ENCODE peak calls at places on chromosome 22, in seven cellular contexts. One of them, this sample, is unnamed.

GRCh38 chr22:18947905-18948304 is 11.8 kb upstream of the PRODH start:
- DNase-seq in progenitor cell of endocrine pancreas: no peak
- DNase-seq in Calu3: no peak
- DNase-seq in cardiac fibroblast: no peak
- DNase-seq in pancreas: no peak
- DNase-seq in GM20000: no peak
- DNase-seq in upper lobe of left lung: peak; percentile 72
- DNase-seq in this sample: no peak

GRCh38 chr22:47333625-47334024 is 571.2 kb downstream of the TBC1D22A start:
- DNase-seq in upper lobe of left lung: no peak
- DNase-seq in cardiac fibroblast: peak; percentile 90
- DNase-seq in Calu3: peak; percentile 84
- DNase-seq in progenitor cell of endocrine pancreas: no peak
- DNase-seq in pancreas: no peak
- DNase-seq in GM20000: no peak
- DNase-seq in this sample: no peak

GRCh38 chr22:50684986-50685385 is 12.4 kb downstream of the SHANK3 start:
- DNase-seq in pancreas: peak; percentile 7
- DNase-seq in GM20000: peak; percentile 11
- DNase-seq in cardiac fibroblast: no peak
- DNase-seq in Calu3: no peak
- DNase-seq in progenitor cell of endocrine pancreas: peak; percentile 8
- DNase-seq in upper lobe of left lung: no peak
- DNase-seq in this sample: no peak

GRCh38 chr22:49281467-49282340 is 546.0 kb downstream of the BRD1 start:
- DNase-seq in GM20000: no peak
- DNase-seq in upper lobe of left lung: no peak
- DNase-seq in progenitor cell of endocrine pancreas: no peak
- DNase-seq in cardiac fibroblast: no peak
- DNase-seq in Calu3: no peak
- DNase-seq in pancreas: no peak
- DNase-seq in this sample: no peak

GRCh38 chr22:38869663-38870062 is 2.4 kb downstream of the CBX6 start:
- DNase-seq in Calu3: no peak
- DNase-seq in cardiac fibroblast: no peak
- DNase-seq in upper lobe of left lung: no peak
- DNase-seq in pancreas: no peak
- DNase-seq in progenitor cell of endocrine pancreas: no peak
- DNase-seq in GM20000: no peak
- DNase-seq in this sample: no peak

GRCh38 chr22:27919943-27920755 is 1.1 kb upstream of the PITPNB start:
- DNase-seq in progenitor cell of endocrine pancreas: no peak
- DNase-seq in upper lobe of left lung: no peak
- DNase-seq in Calu3: no peak
- DNase-seq in pancreas: no peak
- DNase-seq in GM20000: peak; percentile 12
- DNase-seq in cardiac fibroblast: peak; percentile 81
- DNase-seq in this sample: no peak

GRCh38 chr22:38870312-38870741 is 1.7 kb downstream of the CBX6 start:
- DNase-seq in Calu3: peak; percentile 90
- DNase-seq in pancreas: peak; percentile 88
- DNase-seq in cardiac fibroblast: peak; percentile 86
- DNase-seq in upper lobe of left lung: no peak
- DNase-seq in progenitor cell of endocrine pancreas: peak; percentile 80
- DNase-seq in GM20000: peak; percentile 89
- DNase-seq in this sample: peak; percentile 76

GRCh38 chr22:24938741-24939341 is 7.7 kb downstream of the LHFPL7 start:
- DNase-seq in cardiac fibroblast: peak; percentile 54
- DNase-seq in upper lobe of left lung: no peak
- DNase-seq in pancreas: peak; percentile 50
- DNase-seq in GM20000: peak; percentile 69
- DNase-seq in Calu3: peak; percentile 57
- DNase-seq in progenitor cell of endocrine pancreas: no peak
- DNase-seq in this sample: no peak

GRCh38 chr22:41589260-41589600 is 410 bp downstream of the PMM1 start:
- DNase-seq in progenitor cell of endocrine pancreas: no peak
- DNase-seq in upper lobe of left lung: no peak
- DNase-seq in cardiac fibroblast: peak; percentile 41
- DNase-seq in GM20000: no peak
- DNase-seq in pancreas: no peak
- DNase-seq in Calu3: peak; percentile 12
- DNase-seq in this sample: no peak

GRCh38 chr22:24325105-24325757 is 54.6 kb downstream of the SPECC1L start:
- DNase-seq in pancreas: no peak
- DNase-seq in upper lobe of left lung: no peak
- DNase-seq in cardiac fibroblast: peak; percentile 93
- DNase-seq in progenitor cell of endocrine pancreas: no peak
- DNase-seq in GM20000: peak; percentile 84
- DNase-seq in Calu3: peak; percentile 24
- DNase-seq in this sample: no peak

DNA sequence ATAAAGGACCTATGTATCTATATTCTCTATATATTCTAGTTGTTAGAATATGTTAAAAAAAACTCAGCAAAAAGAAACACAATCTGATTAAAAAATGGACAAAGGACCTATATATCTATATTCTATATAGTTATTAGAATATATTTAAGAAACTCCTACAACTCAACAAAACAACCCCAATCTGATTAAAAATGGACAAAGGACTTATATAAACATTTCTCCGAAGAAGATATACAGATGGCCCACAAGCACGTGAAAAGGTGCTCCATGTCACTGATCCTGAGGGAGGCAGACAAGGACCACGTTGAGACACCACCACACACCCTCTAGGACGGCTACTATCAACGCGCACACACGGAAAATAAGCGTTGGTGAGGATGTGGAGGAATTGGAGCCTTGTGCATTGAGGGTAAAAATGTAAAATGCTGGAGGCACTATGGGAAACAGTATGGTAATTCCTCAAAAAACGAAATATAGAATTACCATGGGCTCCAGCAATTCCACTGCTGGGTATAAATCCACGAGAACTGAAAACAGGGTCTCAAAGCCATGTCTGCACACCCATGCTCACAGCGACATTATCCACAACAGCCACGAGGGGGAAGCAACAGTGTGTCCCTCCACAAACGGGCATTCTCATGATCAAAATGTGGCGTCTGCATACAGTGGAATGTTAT is 22.7 kb downstream of the YPEL1 start:
- DNase-seq in pancreas: peak; percentile 73
- DNase-seq in cardiac fibroblast: peak; percentile 83
- DNase-seq in GM20000: peak; percentile 82
- DNase-seq in upper lobe of left lung: no peak
- DNase-seq in Calu3: peak; percentile 69
- DNase-seq in progenitor cell of endocrine pancreas: no peak
- DNase-seq in this sample: no peak
- TF ChIP-seq CTCF in pancreas: peak; percentile 62
- TF ChIP-seq CTCF in cardiac fibroblast: peak; percentile 83
- TF ChIP-seq CTCF in GM20000: peak; percentile 62
- TF ChIP-seq CTCF in upper lobe of left lung: peak; percentile 73
- TF ChIP-seq CTCF in Calu3: peak; percentile 79
- TF ChIP-seq CTCF in progenitor cell of endocrine pancreas: peak; percentile 60
- TF ChIP-seq CTCF in this sample: peak; percentile 25

DNA sequence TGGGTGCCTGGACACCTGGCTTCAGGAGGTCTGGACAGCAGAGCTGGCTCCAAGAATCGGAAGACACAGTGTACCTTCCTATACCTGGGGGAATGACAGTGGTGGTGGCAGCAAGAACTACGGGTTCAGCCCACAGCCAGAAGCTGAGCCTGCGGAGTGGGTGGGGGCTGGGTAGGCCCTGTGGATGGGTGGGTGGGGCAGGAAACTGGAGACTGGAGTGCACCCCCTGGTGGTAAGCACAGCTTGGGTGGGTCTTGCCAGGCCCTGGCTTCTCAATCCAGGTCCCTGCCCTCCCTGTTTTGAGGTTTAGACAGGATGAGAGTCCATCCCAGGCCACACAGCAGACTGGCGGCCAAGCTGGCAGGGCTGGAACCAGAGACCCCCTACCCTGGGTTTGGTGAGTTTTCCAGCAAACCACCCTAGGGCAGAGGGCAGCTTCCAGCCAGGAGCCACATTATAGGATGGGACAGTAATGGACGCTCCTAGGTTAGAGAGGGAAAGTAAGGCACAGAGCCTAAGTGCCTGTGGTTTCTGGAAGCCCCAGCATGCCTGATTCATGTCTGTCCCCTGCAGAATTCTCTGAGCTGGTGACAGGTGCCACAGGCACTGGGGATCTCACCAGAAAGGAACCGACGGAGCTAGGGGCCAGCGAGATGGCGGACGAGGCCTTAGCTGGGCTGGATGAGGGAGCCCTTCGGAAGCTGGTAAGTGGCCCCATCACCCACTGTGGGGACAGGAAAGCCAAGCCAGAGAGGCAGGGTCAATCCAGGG is 1.7 kb downstream of the SMTN start:
- DNase-seq in Calu3: peak; percentile 80
- DNase-seq in pancreas: peak; percentile 70
- DNase-seq in cardiac fibroblast: peak; percentile 79
- DNase-seq in GM20000: no peak
- DNase-seq in progenitor cell of endocrine pancreas: no peak
- DNase-seq in upper lobe of left lung: no peak
- DNase-seq in this sample: no peak
- TF ChIP-seq CTCF in Calu3: peak; percentile 71
- TF ChIP-seq CTCF in pancreas: peak; percentile 45
- TF ChIP-seq CTCF in cardiac fibroblast: peak; percentile 71
- TF ChIP-seq CTCF in GM20000: peak; percentile 27
- TF ChIP-seq CTCF in progenitor cell of endocrine pancreas: peak; percentile 48
- TF ChIP-seq CTCF in upper lobe of left lung: peak; percentile 72
- TF ChIP-seq CTCF in this sample: no peak

GRCh38 chr22:43478621-43479285 is 66.9 kb downstream of the MPPED1 start:
- DNase-seq in upper lobe of left lung: no peak
- DNase-seq in progenitor cell of endocrine pancreas: no peak
- DNase-seq in Calu3: no peak
- DNase-seq in pancreas: no peak
- DNase-seq in cardiac fibroblast: no peak
- DNase-seq in GM20000: no peak
- DNase-seq in this sample: no peak

GRCh38 chr22:43476341-43476740 is 64.5 kb downstream of the MPPED1 start:
- DNase-seq in GM20000: no peak
- DNase-seq in Calu3: no peak
- DNase-seq in progenitor cell of endocrine pancreas: no peak
- DNase-seq in pancreas: no peak
- DNase-seq in cardiac fibroblast: no peak
- DNase-seq in upper lobe of left lung: no peak
- DNase-seq in this sample: no peak

GRCh38 chr22:43477966-43478365 is 66.2 kb downstream of the MPPED1 start:
- DNase-seq in progenitor cell of endocrine pancreas: no peak
- DNase-seq in Calu3: no peak
- DNase-seq in GM20000: no peak
- DNase-seq in upper lobe of left lung: no peak
- DNase-seq in pancreas: no peak
- DNase-seq in cardiac fibroblast: no peak
- DNase-seq in this sample: no peak

GRCh38 chr22:43476751-43477150 is 64.9 kb downstream of the MPPED1 start:
- DNase-seq in pancreas: no peak
- DNase-seq in progenitor cell of endocrine pancreas: no peak
- DNase-seq in GM20000: no peak
- DNase-seq in upper lobe of left lung: no peak
- DNase-seq in Calu3: no peak
- DNase-seq in cardiac fibroblast: no peak
- DNase-seq in this sample: no peak

DNA sequence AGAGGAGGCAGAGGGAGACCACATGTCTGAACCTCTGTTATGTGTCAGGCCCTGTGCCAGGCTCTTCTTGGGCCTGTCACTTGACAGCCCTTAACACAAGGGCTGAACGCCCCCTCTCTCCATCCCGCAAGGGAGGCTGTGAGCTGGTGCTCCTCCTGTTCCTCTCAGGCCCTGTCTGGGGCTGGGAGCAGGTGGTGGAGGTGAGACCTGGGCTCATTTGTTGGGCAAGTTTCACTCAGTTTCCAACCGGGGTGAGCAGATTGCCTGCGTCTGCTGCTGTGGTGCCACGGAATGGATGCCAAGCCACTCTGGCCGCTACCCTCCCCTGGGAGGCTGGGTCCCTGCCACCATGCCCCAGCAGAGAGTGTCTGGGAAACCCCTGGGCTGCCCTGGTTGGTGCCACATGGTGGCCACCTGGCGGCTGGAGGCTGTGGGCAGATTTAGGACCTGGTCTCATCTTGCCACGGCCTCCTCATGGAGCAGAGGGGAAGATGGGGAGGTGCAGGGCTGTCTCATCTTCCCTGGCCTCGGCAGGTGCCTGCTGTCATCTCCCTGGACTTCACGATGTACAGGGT is 65.4 kb downstream of the MPPED1 start:
- DNase-seq in Calu3: no peak
- DNase-seq in progenitor cell of endocrine pancreas: no peak
- DNase-seq in cardiac fibroblast: no peak
- DNase-seq in GM20000: no peak
- DNase-seq in upper lobe of left lung: no peak
- DNase-seq in pancreas: no peak
- DNase-seq in this sample: no peak
- TF ChIP-seq CTCF in Calu3: no peak
- TF ChIP-seq CTCF in progenitor cell of endocrine pancreas: no peak
- TF ChIP-seq CTCF in cardiac fibroblast: no peak
- TF ChIP-seq CTCF in GM20000: no peak
- TF ChIP-seq CTCF in upper lobe of left lung: no peak
- TF ChIP-seq CTCF in pancreas: no peak
- TF ChIP-seq CTCF in this sample: no peak

GRCh38 chr22:20138417-20138738 is 6.8 kb downstream of the ZDHHC8 start:
- DNase-seq in upper lobe of left lung: no peak
- DNase-seq in cardiac fibroblast: no peak
- DNase-seq in progenitor cell of endocrine pancreas: no peak
- DNase-seq in GM20000: no peak
- DNase-seq in pancreas: no peak
- DNase-seq in Calu3: no peak
- DNase-seq in this sample: no peak
- TF ChIP-seq CTCF in upper lobe of left lung: no peak
- TF ChIP-seq CTCF in cardiac fibroblast: no peak
- TF ChIP-seq CTCF in progenitor cell of endocrine pancreas: no peak
- TF ChIP-seq CTCF in GM20000: no peak
- TF ChIP-seq CTCF in pancreas: no peak
- TF ChIP-seq CTCF in Calu3: no peak
- TF ChIP-seq CTCF in this sample: no peak

GRCh38 chr22:35523167-35523928 is 17.3 kb upstream of the RASD2 start:
- DNase-seq in progenitor cell of endocrine pancreas: no peak
- DNase-seq in upper lobe of left lung: peak; percentile 59
- DNase-seq in pancreas: no peak
- DNase-seq in Calu3: no peak
- DNase-seq in GM20000: no peak
- DNase-seq in cardiac fibroblast: no peak
- DNase-seq in this sample: no peak
- TF ChIP-seq CTCF in progenitor cell of endocrine pancreas: no peak
- TF ChIP-seq CTCF in upper lobe of left lung: no peak
- TF ChIP-seq CTCF in pancreas: no peak
- TF ChIP-seq CTCF in Calu3: no peak
- TF ChIP-seq CTCF in GM20000: no peak
- TF ChIP-seq CTCF in cardiac fibroblast: no peak
- TF ChIP-seq CTCF in this sample: no peak

GRCh38 chr22:31150615-31151014 is 9.4 kb upstream of the RNF185 start:
- DNase-seq in pancreas: no peak
- DNase-seq in cardiac fibroblast: no peak
- DNase-seq in upper lobe of left lung: no peak
- DNase-seq in GM20000: no peak
- DNase-seq in progenitor cell of endocrine pancreas: no peak
- DNase-seq in Calu3: peak; percentile 39
- DNase-seq in this sample: no peak
- TF ChIP-seq CTCF in pancreas: peak; percentile 8
- TF ChIP-seq CTCF in cardiac fibroblast: peak; percentile 49
- TF ChIP-seq CTCF in upper lobe of left lung: no peak
- TF ChIP-seq CTCF in GM20000: no peak
- TF ChIP-seq CTCF in progenitor cell of endocrine pancreas: peak; percentile 61
- TF ChIP-seq CTCF in Calu3: peak; percentile 14
- TF ChIP-seq CTCF in this sample: no peak

This sample was measured in activated B cell treated with CpG ODN at 0.5 μM for 24 hours.